ENCODE peak calls at places on chromosomes 7 and 10, in ten cellular contexts. K is right lobe of liver, G is cardiac muscle cell, B is hepatocyte, Q is HepG2, Z is mammary epithelial cell, I is thoracic aorta, M is upper lobe of right lung, L is transverse colon, A is HCT116. S is an unnamed sample.

GRCh38 chr10:102299873-102300272 is 54.5 kb downstream of the GBF1 start:
- DNase-seq in K (no peak), G (peak), B (no peak), Q (no peak), Z (peak), I (no peak), M (no peak), L (no peak), A (no peak), S (peak)

GRCh38 chr7:128938524-128939074 is 872 bp downstream of the IRF5 start:
- DNase-seq in K (peak), G (no peak), B (no peak), Q (no peak), Z (peak), I (no peak), M (peak), L (peak), A (no peak), S (no peak)

GRCh38 chr10:122703483-122704448 is 4.1 kb upstream of the C10orf120 start:
- DNase-seq in K (peak), G (peak), B (peak), Q (peak), Z (peak), I (no peak), M (peak), L (peak), A (peak), S (peak)

GRCh38 chr10:31304261-31304970 is 14.6 kb upstream of the ZEB1 start:
- DNase-seq in K (no peak), G (peak), B (no peak), Q (peak), Z (no peak), I (no peak), M (no peak), L (no peak), A (no peak), S (no peak)

GRCh38 chr10:25701651-25702050 is 232.4 kb upstream of the MYO3A start:
- DNase-seq in K (no peak), G (no peak), B (no peak), Q (no peak), Z (no peak), I (no peak), M (no peak), L (no peak), A (no peak), S (no peak)

GRCh38 chr10:49264177-49264677 is 34.7 kb upstream of the C10orf71 start:
- DNase-seq in K (no peak), G (no peak), B (no peak), Q (no peak), Z (no peak), I (no peak), M (no peak), L (no peak), A (no peak), S (no peak)

GRCh38 chr10:104688251-104688650 is 47.2 kb downstream of the SORCS3 start:
- DNase-seq in K (no peak), G (no peak), B (no peak), Q (no peak), Z (no peak), I (no peak), M (no peak), L (no peak), A (no peak), S (no peak)

GRCh38 chr10:102555781-102556328 is 52.1 kb downstream of the SUFU start:
- DNase-seq in K (no peak), G (peak), B (peak), Q (no peak), Z (peak), I (no peak), M (peak), L (no peak), A (no peak), S (peak)

GRCh38 chr7:107103369-107103768 is 58.9 kb downstream of the PRKAR2B start:
- DNase-seq in K (no peak), G (peak), B (no peak), Q (no peak), Z (peak), I (no peak), M (no peak), L (no peak), A (no peak), S (peak)

GRCh38 chr10:121900443-121901174 is 27.2 kb downstream of the ATE1 start:
- DNase-seq in K (no peak), G (peak), B (peak), Q (peak), Z (peak), I (no peak), M (no peak), L (no peak), A (peak), S (peak)

GRCh38 chr7:70571403-70571911 is 560.5 kb upstream of the GALNT17 start:
- DNase-seq in K (no peak), G (peak), B (peak), Q (peak), Z (peak), I (no peak), M (no peak), L (peak), A (no peak), S (peak)

GRCh38 chr7:85090138-85090537 is 96.7 kb downstream of the SEMA3D start:
- DNase-seq in K (no peak), G (peak), B (no peak), Q (no peak), Z (no peak), I (no peak), M (no peak), L (no peak), A (no peak), S (no peak)

GRCh38 chr7:88399036-88399435 is 92.3 kb upstream of the STEAP4 start:
- DNase-seq in K (no peak), G (no peak), B (no peak), Q (no peak), Z (no peak), I (no peak), M (no peak), L (no peak), A (no peak), S (no peak)

GRCh38 chr7:3289996-3290395 is 11.1 kb upstream of the SDK1 start:
- DNase-seq in K (no peak), G (peak), B (no peak), Q (no peak), Z (peak), I (no peak), M (no peak), L (no peak), A (no peak), S (peak)

GRCh38 chr7:47474937-47475879 is 106.7 kb downstream of the TNS3 start:
- DNase-seq in K (peak), G (peak), B (peak), Q (peak), Z (peak), I (peak), M (peak), L (peak), A (peak), S (peak)

GRCh38 chr7:142874409-142874808 is 11.1 kb downstream of the TRPV6 start:
- DNase-seq in K (no peak), G (no peak), B (no peak), Q (no peak), Z (no peak), I (no peak), M (no peak), L (no peak), A (no peak), S (no peak)

GRCh38 chr10:77037735-77038411 is 599.7 kb downstream of the KCNMA1 start:
- DNase-seq in K (no peak), G (no peak), B (no peak), Q (no peak), Z (no peak), I (no peak), M (no peak), L (no peak), A (no peak), S (no peak)

GRCh38 chr7:154770962-154771361 is 232.0 kb downstream of the PAXIP1 start:
- DNase-seq in K (no peak), G (no peak), B (no peak), Q (no peak), Z (no peak), I (no peak), M (no peak), L (no peak), A (no peak), S (no peak)

GRCh38 chr7:105808703-105809590 is 67.5 kb downstream of the ATXN7L1 start:
- DNase-seq in K (no peak), G (peak), B (no peak), Q (no peak), Z (peak), I (no peak), M (no peak), L (peak), A (no peak), S (peak)

GRCh38 chr7:112420236-112420945 is 29.9 kb upstream of the IFRD1 start:
- DNase-seq in K (no peak), G (peak), B (no peak), Q (peak), Z (peak), I (no peak), M (no peak), L (no peak), A (no peak), S (no peak)

GRCh38 chr7:101728888-101729883 is 88.2 kb upstream of the CUX1 start:
- DNase-seq in K (no peak), G (peak), B (peak), Q (peak), Z (no peak), I (no peak), M (peak), L (peak), A (peak), S (peak)

GRCh38 chr7:45407730-45408406 is 166.3 kb upstream of the ADCY1 start:
- DNase-seq in K (no peak), G (no peak), B (no peak), Q (no peak), Z (no peak), I (no peak), M (no peak), L (no peak), A (no peak), S (no peak)

GRCh38 chr7:98681496-98681895 is 64.4 kb downstream of the NPTX2 start:
- DNase-seq in K (no peak), G (no peak), B (no peak), Q (no peak), Z (no peak), I (no peak), M (no peak), L (no peak), A (no peak), S (no peak)

GRCh38 chr7:7969306-7970112 is 913 bp downstream of the GLCCI1 start:
- DNase-seq in K (peak), G (peak), B (peak), Q (no peak), Z (peak), I (no peak), M (peak), L (peak), A (no peak), S (peak)

GRCh38 chr7:146387140-146387539 is 270.5 kb downstream of the CNTNAP2 start:
- DNase-seq in K (no peak), G (no peak), B (no peak), Q (no peak), Z (no peak), I (no peak), M (no peak), L (no peak), A (no peak), S (no peak)

GRCh38 chr10:85602713-85603112 is 763.9 kb downstream of the GRID1 start:
- DNase-seq in K (no peak), G (no peak), B (no peak), Q (no peak), Z (no peak), I (no peak), M (no peak), L (no peak), A (no peak), S (no peak)

GRCh38 chr10:119149723-119150122 is 15.8 kb downstream of the SFXN4 start:
- DNase-seq in K (no peak), G (no peak), B (no peak), Q (no peak), Z (no peak), I (no peak), M (no peak), L (no peak), A (no peak), S (no peak)

DNA sequence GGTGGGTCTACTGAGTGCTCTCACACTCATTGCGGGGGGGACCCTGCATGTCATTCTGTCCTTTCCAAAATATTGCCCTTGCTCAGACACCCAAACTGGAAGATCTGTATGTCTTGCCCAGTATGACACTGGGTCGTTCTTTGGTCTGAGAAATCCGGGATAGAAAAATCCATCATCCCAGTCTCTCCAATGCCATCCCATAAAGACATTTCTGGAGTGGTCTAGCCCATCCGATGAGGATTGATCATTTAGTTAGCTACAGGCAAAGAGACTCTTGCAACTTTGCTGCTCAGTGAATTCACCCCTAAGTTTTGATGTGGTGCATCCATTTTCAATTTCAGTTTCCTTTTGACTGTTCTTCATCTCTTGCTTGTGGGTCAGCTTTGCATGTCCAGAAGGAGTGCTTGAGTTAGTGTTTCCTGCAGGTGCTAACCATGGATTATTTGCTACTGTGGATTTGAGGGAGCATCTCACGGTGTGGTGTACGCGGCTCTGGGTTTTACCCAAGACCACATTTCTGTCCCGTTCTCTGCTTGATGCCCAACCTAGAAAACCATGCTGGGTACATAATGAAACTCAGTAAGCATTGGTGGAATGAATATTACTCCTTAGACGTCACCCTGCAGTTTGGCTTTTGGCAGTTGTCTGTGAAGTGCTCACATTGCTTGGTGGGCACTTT is 247.0 kb upstream of the MKI67 start:
- DNase-seq in K (no peak), G (no peak), B (no peak), Q (no peak), Z (no peak), I (no peak), M (no peak), L (no peak), A (no peak), S (no peak)
- H3K4me3 ChIP-seq in K (no peak), G (no peak), B (no peak), Q (no peak), Z (no peak), I (no peak), M (no peak), L (no peak), A (no peak), S (no peak)

DNA sequence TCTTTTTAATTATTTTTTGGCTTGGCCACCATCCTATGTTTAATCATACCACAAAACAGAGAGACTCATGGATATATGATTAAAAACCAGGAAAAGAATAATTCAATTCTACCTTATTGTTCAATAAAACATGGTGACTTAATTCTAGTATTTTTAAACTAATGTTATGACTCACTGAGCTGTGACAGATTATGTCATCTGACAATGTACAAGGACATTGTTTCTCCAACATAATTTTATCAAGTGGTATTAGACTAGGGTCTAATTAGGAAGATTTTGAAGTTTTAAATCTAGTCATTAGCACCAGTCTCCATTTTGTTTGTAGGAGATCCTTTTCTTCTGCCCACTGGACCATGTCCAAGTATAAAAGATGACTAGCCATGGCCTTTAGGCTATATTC is 199.3 kb upstream of the MDFIC start:
- DNase-seq in K (no peak), G (no peak), B (no peak), Q (no peak), Z (no peak), I (no peak), M (no peak), L (no peak), A (no peak), S (no peak)
- TF ChIP-seq CTCF in K (no peak), G (no peak), B (no peak), Q (no peak), Z (no peak), I (no peak), M (no peak), L (no peak), A (no peak), S (no peak)

GRCh38 chr7:117818241-117818640 is 55.0 kb downstream of the CTTNBP2 start:
- DNase-seq in K (no peak), G (peak), B (no peak), Q (no peak), Z (no peak), I (no peak), M (no peak), L (no peak), A (no peak), S (peak)
- H3K27ac ChIP-seq in K (no peak), G (peak), B (no peak), Q (no peak), Z (no peak), I (no peak), M (no peak), L (no peak), A (no peak), S (peak)

DNA sequence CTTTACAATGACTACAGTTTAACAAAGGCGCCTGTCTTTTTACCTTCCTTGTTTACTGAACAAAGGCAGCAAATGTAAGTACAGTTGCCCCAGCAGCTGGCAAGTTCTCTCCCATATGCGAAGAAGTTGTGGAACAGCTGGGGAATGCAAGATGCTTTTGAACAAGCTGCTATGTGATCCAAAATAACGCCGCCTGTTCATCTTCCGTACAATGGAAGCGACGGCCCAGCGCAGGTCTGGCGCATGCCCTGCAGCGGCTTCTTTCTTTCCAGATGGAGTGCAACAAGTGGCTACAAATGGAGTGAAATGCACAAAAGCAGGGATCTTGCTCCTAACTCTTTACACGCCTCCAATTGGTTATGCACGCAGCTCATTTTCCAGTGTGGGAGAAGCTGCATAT is 97.0 kb upstream of the SVIL start:
- DNase-seq in K (no peak), G (no peak), B (peak), Q (no peak), Z (no peak), I (no peak), M (no peak), L (peak), A (no peak), S (no peak)
- H3K4me3 ChIP-seq in K (no peak), G (no peak), B (no peak), Q (no peak), Z (no peak), I (peak), M (no peak), L (no peak), A (no peak), S (no peak)

DNA sequence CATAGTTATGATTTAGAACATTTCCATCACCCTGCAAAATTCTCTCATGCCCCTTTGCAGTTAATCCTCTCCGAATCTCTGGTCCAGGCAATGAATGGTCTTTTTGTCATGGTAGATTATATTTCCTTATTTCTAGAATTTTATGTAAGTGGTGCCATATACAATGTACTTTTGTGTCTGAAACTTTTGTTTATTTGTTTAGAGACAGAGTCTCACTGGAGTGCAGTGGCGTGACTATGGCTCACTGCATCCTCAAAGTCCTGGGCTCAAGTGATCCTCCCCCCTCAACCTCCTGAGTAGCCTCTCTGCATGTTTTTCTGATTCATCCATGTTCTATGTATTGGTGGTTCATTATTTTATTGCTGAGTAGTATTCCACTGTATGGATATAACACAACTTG is 23.2 kb upstream of the PDK4 start:
- DNase-seq in K (no peak), G (no peak), B (no peak), Q (no peak), Z (no peak), I (no peak), M (no peak), L (no peak), A (no peak), S (no peak)
- TF ChIP-seq CTCF in K (no peak), G (no peak), B (no peak), Q (no peak), Z (no peak), I (no peak), M (no peak), L (no peak), A (no peak), S (no peak)

DNA sequence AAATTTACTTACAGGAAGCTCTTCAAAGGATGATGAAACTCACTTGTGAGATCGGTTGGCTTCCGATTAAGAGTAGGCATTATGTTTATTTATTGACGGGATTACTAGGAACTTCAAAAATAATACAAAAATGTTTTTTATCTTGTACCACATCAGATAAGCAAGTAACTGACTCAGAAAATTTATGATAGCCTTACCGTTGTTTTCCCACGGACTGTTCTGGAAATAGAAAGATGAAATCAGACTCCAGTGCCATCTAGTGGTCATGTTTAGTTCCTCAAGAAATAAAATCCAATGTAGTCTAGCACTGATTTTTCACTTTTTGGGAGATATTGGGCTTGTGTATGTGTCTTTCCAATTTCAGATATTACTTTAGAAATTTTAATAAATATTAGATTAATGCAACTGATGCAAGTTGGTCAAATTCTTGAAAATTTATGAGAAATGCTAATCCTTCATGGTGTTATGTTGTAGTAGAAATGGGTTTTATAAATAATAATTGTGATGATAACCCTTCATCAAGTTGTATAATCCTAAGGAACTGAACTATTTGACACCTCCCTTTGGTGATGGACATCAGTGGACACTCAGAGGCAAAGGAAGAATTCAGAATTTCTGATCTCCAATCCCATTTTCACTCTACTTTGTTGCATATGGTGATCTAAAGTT is 168.8 kb downstream of the TMEM26 start:
- DNase-seq in K (no peak), G (peak), B (peak), Q (peak), Z (peak), I (no peak), M (no peak), L (no peak), A (peak), S (peak)
- H3K27ac ChIP-seq in K (no peak), G (no peak), B (no peak), Q (no peak), Z (no peak), I (peak), M (no peak), L (no peak), A (no peak), S (peak)

GRCh38 chr7:116527521-116527920 is 2.7 kb downstream of the CAV1 start:
- DNase-seq in K (no peak), G (peak), B (no peak), Q (no peak), Z (no peak), I (no peak), M (no peak), L (no peak), A (no peak), S (no peak)
- H3K4me3 ChIP-seq in K (no peak), G (no peak), B (no peak), Q (no peak), Z (peak), I (peak), M (peak), L (no peak), A (peak), S (peak)

GRCh38 chr7:22549667-22550513 is 49.9 kb upstream of the STEAP1B start:
- DNase-seq in K (no peak), G (peak), B (peak), Q (peak), Z (peak), I (no peak), M (no peak), L (no peak), A (peak), S (peak)
- TF ChIP-seq CTCF in K (peak), G (peak), B (peak), Q (peak), Z (peak), I (peak), M (peak), L (peak), A (peak), S (peak)